ENCODE peak calls at places on chromosomes 1 and 21, in nine cellular contexts. O is RWPE2, U is dermis blood vessel endothelial cell, H is A549, L is glomerular endothelial cell, Y is H54, W is NCI-H774, J is NCI-H2029, Z is NCI-H1092 treated with DMSO at 0.1 percent for 48 hours. S is an unnamed sample.
A peak's percentile ranks its signal among the peaks of the same experiment; 100 is the strongest.

GRCh38 chr1:119227446-119227845 is 87.0 kb upstream of the WARS2 start:
- DNase-seq in O (no peak), U (no peak), H (no peak), L (no peak), Y (no peak), W (no peak), J (no peak), Z (no peak), S (no peak)

GRCh38 chr1:100628631-100629081 is 90.7 kb downstream of the GPR88 start:
- DNase-seq in O (no peak), U (no peak), H (no peak), L (no peak), Y (no peak), W (no peak), J (no peak), Z (no peak), S (no peak)

GRCh38 chr21:38908537-38908936 is 102.8 kb downstream of the ETS2 start:
- DNase-seq in O (no peak), U (no peak), H (no peak), L (no peak), Y (no peak), W (no peak), J (no peak), Z (no peak), S (no peak)

GRCh38 chr1:68372487-68372886 is 77.3 kb downstream of the RPE65 start:
- DNase-seq in O (no peak), U (no peak), H (no peak), L (no peak), Y (no peak), W (no peak), J (no peak), Z (no peak), S (no peak)

GRCh38 chr1:11059166-11059989 is 440 bp downstream of the SRM start:
- DNase-seq in O (no peak), U (peak; percentile 21), H (no peak), L (no peak), Y (no peak), W (no peak), J (no peak), Z (no peak), S (no peak)

GRCh38 chr1:53631622-53632310 is 107.2 kb downstream of the GLIS1 start:
- DNase-seq in O (no peak), U (no peak), H (no peak), L (no peak), Y (no peak), W (no peak), J (no peak), Z (no peak), S (no peak)

GRCh38 chr1:20153000-20153418 is 13.9 kb downstream of the PLA2G2F start:
- DNase-seq in O (no peak), U (no peak), H (peak; percentile 11), L (no peak), Y (no peak), W (no peak), J (no peak), Z (no peak), S (peak; percentile 84)

GRCh38 chr1:156822680-156823079 is 6.0 kb upstream of the SH2D2A start:
- DNase-seq in O (no peak), U (peak; percentile 16), H (no peak), L (no peak), Y (no peak), W (no peak), J (no peak), Z (no peak), S (no peak)

GRCh38 chr1:59779949-59780348 is 34.8 kb upstream of the HOOK1 start:
- DNase-seq in O (no peak), U (peak; percentile 32), H (peak; percentile 7), L (no peak), Y (no peak), W (no peak), J (no peak), Z (no peak), S (no peak)

GRCh38 chr1:35857830-35858229 is 25.2 kb upstream of the AGO1 start:
- DNase-seq in O (no peak), U (peak; percentile 40), H (peak; percentile 39), L (no peak), Y (no peak), W (no peak), J (no peak), Z (no peak), S (no peak)

GRCh38 chr1:1290238-1290731 is 10.0 kb downstream of the SCNN1D start:
- DNase-seq in O (no peak), U (peak; percentile 82), H (peak; percentile 51), L (no peak), Y (no peak), W (peak; percentile 6), J (no peak), Z (no peak), S (no peak)

GRCh38 chr1:160371691-160372208 is 4.9 kb downstream of the NHLH1 start:
- DNase-seq in O (no peak), U (no peak), H (no peak), L (no peak), Y (no peak), W (no peak), J (no peak), Z (no peak), S (no peak)

GRCh38 chr1:18094096-18094495 is 13.5 kb upstream of the IGSF21 start:
- DNase-seq in O (no peak), U (no peak), H (no peak), L (no peak), Y (no peak), W (no peak), J (no peak), Z (no peak), S (no peak)

GRCh38 chr1:152459596-152460528 is 45.8 kb upstream of the CRNN start:
- DNase-seq in O (no peak), U (peak; percentile 86), H (peak; percentile 83), L (peak; percentile 42), Y (peak; percentile 42), W (peak; percentile 5), J (peak; percentile 16), Z (peak; percentile 33), S (peak; percentile 10)

GRCh38 chr1:66147226-66147625 is 354.5 kb downstream of the PDE4B start:
- DNase-seq in O (no peak), U (no peak), H (peak; percentile 12), L (no peak), Y (no peak), W (no peak), J (no peak), Z (no peak), S (no peak)

GRCh38 chr1:174875306-174875705 is 124.4 kb upstream of the CACYBP start:
- DNase-seq in O (peak; percentile 57), U (no peak), H (no peak), L (no peak), Y (no peak), W (peak; percentile 92), J (peak; percentile 85), Z (peak; percentile 82), S (no peak)

GRCh38 chr1:1990222-1990621 is 13.4 kb downstream of the CFAP74 start:
- DNase-seq in O (no peak), U (no peak), H (no peak), L (no peak), Y (no peak), W (no peak), J (no peak), Z (no peak), S (no peak)

S was measured in substantia nigra.